ENCODE peak calls at places on chromosome 1, in five cellular contexts. I, O, X, Z and L are unnamed samples.

GRCh38 chr1:55707196-55707595 is 492.0 kb upstream of the USP24 start:
- DNase-seq in I (no peak), O (no peak), X (no peak), Z (no peak), L (no peak)

GRCh38 chr1:160219062-160219929 is 14.1 kb downstream of the PEA15 start:
- DNase-seq in I (peak; percentile 29), O (peak; percentile 62), X (no peak), Z (no peak), L (peak; percentile 52)

GRCh38 chr1:94562502-94563260 is 21.1 kb upstream of the F3 start:
- DNase-seq in I (no peak), O (no peak), X (no peak), Z (no peak), L (peak; percentile 62)

GRCh38 chr1:178962853-178963810 is 62.6 kb upstream of the FAM20B start:
- DNase-seq in I (no peak), O (no peak), X (no peak), Z (no peak), L (no peak)

GRCh38 chr1:156081174-156082110 is 823 bp downstream of the MEX3A start:
- DNase-seq in I (no peak), O (no peak), X (no peak), Z (no peak), L (no peak)

GRCh38 chr1:2643414-2644077 is 10.7 kb upstream of the MMEL1 start:
- DNase-seq in I (no peak), O (no peak), X (no peak), Z (no peak), L (no peak)

GRCh38 chr1:10864776-10865175 is 68.3 kb upstream of the CASZ1 start:
- DNase-seq in I (no peak), O (no peak), X (no peak), Z (no peak), L (no peak)

GRCh38 chr1:224183591-224184312 is 712 bp downstream of the DEGS1 start:
- DNase-seq in I (peak; percentile 12), O (no peak), X (peak; percentile 42), Z (no peak), L (peak; percentile 56)

GRCh38 chr1:204313675-204314074 is 46.1 kb downstream of the PLEKHA6 start:
- DNase-seq in I (no peak), O (no peak), X (no peak), Z (no peak), L (no peak)

GRCh38 chr1:29519733-29520132 is 283.4 kb downstream of the PTPRU start:
- DNase-seq in I (no peak), O (no peak), X (no peak), Z (no peak), L (no peak)

GRCh38 chr1:205495237-205495823 is 9.1 kb upstream of the CDK18 start:
- DNase-seq in I (no peak), O (no peak), X (no peak), Z (no peak), L (peak; percentile 47)